ENCODE peak calls at places on chromosome 21, in six cellular contexts. R is CD8-positive, alpha-beta T cell; M is HL-60; D is aorta; Y is lower lobe of right lung; A is PC-3. S is an unnamed sample.

GRCh38 chr21:29056005-29056404 is 17.4 kb downstream of the CCT8 start:
- DNase-seq in A (peak; percentile 57), R (no peak), D (no peak), Y (no peak), M (no peak), S (no peak)

GRCh38 chr21:25385912-25386474 is 221.3 kb downstream of the MRPL39 start:
- DNase-seq in R (no peak), A (peak; percentile 90), Y (no peak), M (no peak), D (no peak), S (peak; percentile 67)

GRCh38 chr21:40531421-40531820 is 315.5 kb downstream of the DSCAM start:
- DNase-seq in Y (no peak), R (no peak), A (no peak), M (no peak), D (no peak), S (no peak)

GRCh38 chr21:36676039-36676950 is 22.6 kb upstream of the SIM2 start:
- DNase-seq in R (no peak), D (no peak), Y (no peak), A (peak; percentile 92), M (no peak), S (no peak)

GRCh38 chr21:28253378-28253777 is 739.3 kb downstream of the LTN1 start:
- DNase-seq in R (no peak), M (no peak), A (peak; percentile 62), Y (no peak), D (no peak), S (no peak)

GRCh38 chr21:26365849-26366248 is 195.3 kb upstream of the APP start:
- DNase-seq in Y (no peak), R (no peak), D (no peak), A (peak; percentile 79), M (no peak), S (no peak)

GRCh38 chr21:17585875-17586450 is 26.7 kb downstream of the BTG3 start:
- DNase-seq in A (peak; percentile 73), R (no peak), M (no peak), Y (no peak), D (no peak), S (peak; percentile 48)

GRCh38 chr21:24895885-24896734 is 711.2 kb downstream of the MRPL39 start:
- DNase-seq in A (peak; percentile 58), Y (no peak), D (no peak), R (no peak), M (no peak), S (peak; percentile 60)

GRCh38 chr21:26795866-26796329 is 49.3 kb downstream of the ADAMTS1 start:
- DNase-seq in Y (no peak), M (no peak), R (no peak), D (peak; percentile 55), A (peak; percentile 84), S (no peak)

GRCh38 chr21:27581168-27581567 is 614.3 kb upstream of the ADAMTS5 start:
- DNase-seq in M (no peak), R (no peak), A (peak; percentile 71), D (no peak), Y (no peak), S (no peak)

GRCh38 chr21:15445327-15445726 is 284.5 kb upstream of the USP25 start:
- DNase-seq in M (no peak), A (no peak), D (no peak), Y (no peak), R (no peak), S (peak; percentile 48)

GRCh38 chr21:25421327-25422028 is 185.8 kb downstream of the MRPL39 start:
- DNase-seq in R (peak; percentile 29), M (peak; percentile 6), Y (no peak), A (peak; percentile 78), D (no peak), S (peak; percentile 95)

GRCh38 chr21:26546698-26547097 is 26.4 kb downstream of the CYYR1 start:
- DNase-seq in R (no peak), M (no peak), D (peak; percentile 51), A (no peak), Y (peak; percentile 55), S (no peak)

GRCh38 chr21:35195232-35195631 is 146.1 kb upstream of the RUNX1 start:
- DNase-seq in D (no peak), A (peak; percentile 91), R (no peak), M (no peak), Y (no peak), S (no peak)

GRCh38 chr21:35190201-35190701 is 141.1 kb upstream of the RUNX1 start:
- DNase-seq in D (no peak), M (no peak), A (peak; percentile 45), Y (no peak), R (no peak), S (peak; percentile 9)

GRCh38 chr21:35191128-35191527 is 142.0 kb upstream of the RUNX1 start:
- DNase-seq in Y (no peak), D (no peak), M (no peak), A (no peak), R (no peak), S (no peak)

GRCh38 chr21:35191754-35192153 is 142.7 kb upstream of the RUNX1 start:
- DNase-seq in R (no peak), M (no peak), Y (no peak), D (no peak), A (no peak), S (no peak)

DNA sequence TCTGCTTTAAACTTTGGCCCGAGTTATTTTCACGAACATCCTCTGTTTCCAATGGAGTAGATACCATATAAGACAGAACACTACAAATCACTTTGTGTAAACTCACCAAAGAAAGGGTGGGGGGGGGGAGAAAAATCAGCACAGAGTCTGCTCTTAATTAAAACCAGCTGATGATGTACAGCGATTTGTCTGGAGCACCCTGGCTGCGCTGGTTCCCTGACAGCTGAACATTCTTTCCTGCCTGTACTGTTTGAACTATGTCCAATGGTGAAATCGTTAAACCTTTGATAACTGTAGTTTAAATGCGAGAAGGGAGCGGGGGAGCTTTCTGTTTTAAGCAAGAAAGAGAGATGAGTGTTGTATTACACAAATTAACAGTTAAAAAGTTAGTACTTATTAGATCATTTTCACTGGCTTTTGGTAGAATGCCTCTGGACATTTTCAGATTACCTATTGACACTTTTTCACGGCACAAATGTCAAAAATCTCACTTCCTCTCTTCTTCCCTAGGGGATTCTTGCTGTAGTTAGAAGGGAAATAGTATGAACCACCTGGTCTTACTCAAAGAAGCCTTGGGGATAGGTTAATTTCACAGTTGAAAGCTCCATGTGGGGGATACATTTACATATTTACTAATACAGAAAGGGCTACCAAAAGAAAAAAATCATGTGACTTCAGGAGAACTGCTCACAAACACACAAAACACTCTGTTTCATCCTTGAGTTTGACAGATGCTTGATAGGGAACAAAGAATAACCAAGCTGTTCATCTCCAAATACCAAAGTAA is 140.2 kb upstream of the RUNX1 start:
- DNase-seq in Y (no peak), A (no peak), D (no peak), M (no peak), R (no peak), S (peak; percentile 74)
- H3K4me3 ChIP-seq in Y (no peak overlapping the region), A (no peak overlapping the region), D (no peak overlapping the region), M (no peak overlapping the region), R (no peak overlapping the region), S (no peak overlapping the region)

DNA sequence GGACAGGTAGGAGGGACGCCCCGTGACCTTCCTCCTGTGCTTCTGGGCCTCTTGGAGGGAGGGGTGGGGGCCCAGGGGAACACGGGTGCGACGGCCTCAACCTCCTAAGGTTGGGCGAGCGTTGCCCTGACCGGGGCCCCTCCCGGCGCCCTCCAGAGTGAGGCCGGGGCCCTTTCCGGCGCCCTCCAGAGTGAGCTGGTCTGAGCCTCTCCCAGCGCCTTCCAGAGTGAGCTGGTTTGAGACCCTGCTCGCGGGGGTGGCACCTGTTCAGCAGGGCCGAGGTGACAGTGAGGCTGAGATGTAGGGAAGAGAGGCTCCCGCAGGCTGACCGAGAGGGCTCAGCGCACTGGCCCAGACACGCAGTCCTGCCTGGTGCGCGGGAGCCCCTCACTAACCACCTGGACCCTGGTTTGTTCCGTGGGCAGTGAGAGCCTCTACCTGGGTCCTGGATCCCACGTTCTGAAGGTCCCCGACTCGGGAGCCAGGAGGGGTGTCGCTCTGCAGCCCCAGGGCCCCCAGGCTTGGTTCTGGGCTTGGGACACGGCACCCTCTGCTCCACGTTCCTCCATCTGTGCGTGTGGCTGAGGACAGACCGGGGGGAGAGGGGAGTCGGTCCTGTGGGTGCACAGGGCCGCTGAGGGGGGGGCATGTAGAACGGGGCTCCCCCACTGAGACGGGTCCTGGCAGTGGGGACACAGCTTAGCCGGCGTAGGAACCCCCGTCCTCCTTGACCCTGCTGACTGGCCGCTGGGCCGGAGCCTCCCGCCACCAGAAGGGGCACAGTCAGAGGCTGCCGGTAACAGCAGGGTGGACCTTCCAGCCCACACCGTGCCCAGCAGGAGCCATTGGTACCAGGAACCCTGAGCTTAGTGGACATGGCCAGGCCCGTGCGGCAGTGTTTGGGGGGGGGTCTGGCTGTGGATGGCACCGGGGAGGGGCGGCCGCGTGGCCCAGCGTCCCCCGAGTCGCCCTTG is 1.5 kb downstream of the COL6A1 start:
- DNase-seq in Y (peak; percentile 46), A (peak; percentile 19), D (peak; percentile 55), M (no peak), R (no peak), S (no peak)
- H3K4me3 ChIP-seq in Y (peak overlapping the region; percentile 73), A (peak overlapping the region; percentile 88), D (peak overlapping the region; percentile 97), M (no peak overlapping the region), R (no peak overlapping the region), S (no peak overlapping the region)

DNA sequence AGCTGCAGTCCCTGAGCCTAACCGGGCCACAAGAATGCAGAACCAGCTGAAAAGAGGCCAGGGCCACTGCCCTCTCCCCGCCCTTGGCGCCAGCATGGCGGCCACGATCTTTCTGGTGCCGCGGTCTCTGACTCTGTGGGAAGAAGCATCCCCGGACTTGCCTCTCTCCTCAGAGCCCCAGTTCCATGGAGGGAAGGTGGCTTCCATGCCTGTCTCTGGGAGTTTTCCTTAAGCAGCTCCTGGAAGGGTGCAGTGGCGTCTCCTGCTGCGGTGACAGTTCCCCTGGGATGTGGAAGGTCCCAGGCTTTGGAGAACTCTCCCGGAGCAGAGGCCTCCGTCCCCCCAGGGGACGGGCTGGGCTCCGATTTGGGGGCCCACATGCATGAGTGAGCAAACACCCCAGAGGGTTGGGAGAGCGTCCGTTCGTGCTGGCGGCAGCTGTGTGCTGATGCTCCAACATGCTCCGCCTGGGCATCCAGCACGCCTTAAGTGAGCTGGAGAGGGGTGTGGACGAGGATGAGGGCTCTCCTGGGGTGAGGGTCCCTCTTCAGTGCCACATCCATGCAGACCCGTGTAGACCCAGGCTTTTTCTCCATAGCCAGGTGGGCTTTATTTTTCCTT is 109.8 kb upstream of the COL6A1 start:
- DNase-seq in Y (peak; percentile 31), D (no peak), R (no peak), M (no peak), A (no peak), S (no peak)
- H3K4me3 ChIP-seq in Y (no peak overlapping the region), D (no peak overlapping the region), R (no peak overlapping the region), M (no peak overlapping the region), A (no peak overlapping the region), S (no peak overlapping the region)

DNA sequence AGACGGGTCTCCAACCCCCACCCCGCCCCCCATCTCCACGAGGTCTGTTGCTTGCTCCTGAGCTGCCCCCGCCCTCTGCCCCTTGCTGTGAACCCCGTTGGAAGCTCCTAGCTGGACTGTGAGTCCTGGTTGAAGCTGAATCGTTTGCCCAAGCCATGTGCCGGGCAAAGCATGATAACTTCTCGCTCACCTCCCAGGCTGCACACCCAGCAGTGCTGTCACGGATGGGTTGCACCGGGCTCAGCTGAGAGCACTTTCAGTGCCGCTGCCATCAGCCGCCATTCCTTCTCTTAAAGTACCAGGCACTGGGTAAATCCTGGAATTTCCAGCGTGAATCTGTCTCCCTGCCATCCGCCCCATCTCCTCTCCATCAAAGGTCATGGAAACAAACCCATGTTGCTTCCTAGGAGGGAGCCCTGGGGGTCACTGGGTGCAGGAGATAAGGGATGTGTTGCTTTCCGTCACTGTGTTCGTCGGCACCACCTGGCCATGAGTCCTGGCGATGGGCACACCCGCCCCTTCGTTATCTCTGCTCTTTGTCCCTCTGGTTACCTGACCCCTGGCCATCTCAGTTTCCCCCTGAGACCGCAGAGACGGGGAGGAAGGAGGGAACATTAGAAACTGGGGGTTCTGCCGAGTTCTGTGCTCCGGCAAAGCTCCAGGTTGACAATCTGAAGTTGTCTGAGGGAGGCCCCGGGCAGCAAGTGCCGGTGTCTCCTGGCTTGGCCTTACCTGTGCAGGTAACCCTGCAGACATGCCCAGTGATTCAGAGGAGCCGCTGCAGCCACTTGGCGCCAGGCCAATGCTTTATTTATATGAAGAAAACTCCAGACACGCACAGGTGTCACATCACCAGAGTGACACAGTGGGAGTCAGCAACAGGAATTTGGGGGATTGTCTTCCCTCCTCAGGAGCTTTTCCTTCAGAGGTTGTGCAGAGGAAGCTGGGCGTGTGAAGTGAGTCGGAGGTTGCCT is 2.7 kb downstream of the PDE9A start:
- DNase-seq in R (no peak), M (no peak), A (peak; percentile 86), D (no peak), Y (no peak), S (no peak)
- H3K4me3 ChIP-seq in R (no peak overlapping the region), M (no peak overlapping the region), A (peak overlapping the region; percentile 7), D (no peak overlapping the region), Y (no peak overlapping the region), S (no peak overlapping the region)